ENCODE peak calls at places on chromosomes 1 and 21, in four cellular contexts. E, H, Q and Z are unnamed samples.

GRCh38 chr1:248821101-248821500 is 4.6 kb downstream of the SH3BP5L start:
- DNase-seq in E (peak), Q (no peak), H (peak), Z (no peak)

GRCh38 chr21:34580181-34580700 is 34.7 kb downstream of the RCAN1 start:
- DNase-seq in E (no peak), Q (no peak), H (no peak), Z (no peak)

GRCh38 chr1:92577251-92577895 is 90.6 kb upstream of the GFI1 start:
- DNase-seq in Q (no peak), E (no peak), H (no peak), Z (no peak)

GRCh38 chr1:162136760-162137537 is 67.5 kb downstream of the NOS1AP start:
- DNase-seq in E (peak), H (peak), Q (no peak), Z (no peak)

GRCh38 chr1:182484531-182485257 is 34.7 kb downstream of the RGSL1 start:
- DNase-seq in E (no peak), H (no peak), Q (peak), Z (peak)

GRCh38 chr1:51058863-51059262 is 43.2 kb upstream of the C1orf185 start:
- DNase-seq in Q (peak), H (peak), E (no peak), Z (no peak)

GRCh38 chr1:109892476-109893368 is 17.9 kb upstream of the CSF1 start:
- DNase-seq in H (no peak), Q (no peak), E (peak), Z (no peak)

GRCh38 chr21:32414579-32415358 is 2.3 kb downstream of the EVA1C start:
- DNase-seq in E (no peak), Q (peak), H (no peak), Z (no peak)

GRCh38 chr1:68984289-68984688 is 487.4 kb upstream of the DEPDC1 start:
- DNase-seq in H (no peak), Q (no peak), E (no peak), Z (no peak)

GRCh38 chr1:232634086-232634485 is 4.2 kb upstream of the SIPA1L2 start:
- DNase-seq in Q (no peak), H (no peak), E (no peak), Z (no peak)

GRCh38 chr1:87598429-87598828 is 269.7 kb downstream of the LMO4 start:
- DNase-seq in E (no peak), H (peak), Q (peak), Z (peak)
- TF ChIP-seq RNF2 in E (no peak), H (no peak), Q (no peak), Z (no peak)

DNA sequence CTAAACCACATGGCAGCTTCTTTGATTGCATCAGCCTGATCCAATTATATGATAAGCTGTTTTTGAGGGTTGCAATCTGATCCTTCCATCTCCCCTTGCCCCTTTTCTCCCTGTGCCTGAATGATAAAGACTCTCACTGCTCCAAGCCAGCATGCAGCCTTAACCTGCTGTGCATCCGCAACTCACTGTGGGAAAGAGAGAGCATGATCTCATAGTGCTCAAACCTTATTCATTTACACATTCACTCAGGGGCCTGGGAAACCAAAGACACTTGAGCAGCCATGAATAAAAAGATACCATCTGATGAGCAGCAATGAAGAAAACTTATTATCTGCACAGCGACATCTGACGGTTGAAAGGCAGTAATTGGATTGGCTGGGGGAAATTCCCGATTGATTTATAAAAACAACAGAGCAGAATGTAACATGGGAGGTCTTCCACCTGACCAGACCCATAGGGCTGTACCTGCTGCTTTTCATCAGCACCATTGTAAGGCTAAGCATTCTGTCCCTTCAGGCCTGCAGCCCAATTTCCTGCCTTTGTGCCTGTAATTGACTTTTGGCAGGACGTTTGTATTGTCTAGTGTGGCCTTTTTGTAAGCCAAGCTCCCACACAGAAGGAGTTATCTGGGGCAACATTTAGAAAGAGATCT is 62.5 kb downstream of the KIAA0040 start:
- DNase-seq in Q (no peak), E (no peak), H (no peak), Z (peak)
- TF ChIP-seq RNF2 in Q (no peak), E (no peak), H (no peak), Z (no peak)

DNA sequence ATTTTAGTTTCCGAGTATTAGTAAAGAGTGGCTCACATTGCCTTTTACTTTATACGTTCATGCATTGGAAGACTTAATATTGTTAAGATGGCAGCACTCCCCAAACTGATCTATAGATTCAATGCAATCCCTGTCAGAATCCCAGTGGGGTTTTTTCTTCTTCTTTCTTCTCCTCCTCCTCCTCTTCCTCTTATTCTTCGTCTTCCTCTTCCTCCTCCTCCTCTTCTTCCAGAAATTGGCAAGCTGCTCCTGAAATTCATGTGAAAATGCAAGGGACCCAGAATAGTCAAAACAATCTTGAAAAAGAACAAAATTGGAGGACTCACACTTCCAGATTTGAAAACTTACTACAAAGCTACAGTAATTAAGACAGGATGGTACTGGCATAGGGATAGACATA is 23.2 kb upstream of the MACF1 start:
- DNase-seq in E (no peak), Q (no peak), H (no peak), Z (no peak)
- TF ChIP-seq RNF2 in E (no peak), Q (no peak), H (no peak), Z (no peak)

GRCh38 chr1:85137660-85138059 is 63.2 kb downstream of the SYDE2 start:
- DNase-seq in H (peak), Q (no peak), E (peak), Z (no peak)
- TF ChIP-seq RNF2 in H (no peak), Q (no peak), E (no peak), Z (no peak)

GRCh38 chr1:94550800-94551241 is 9.3 kb upstream of the F3 start:
- DNase-seq in H (no peak), Q (no peak), E (no peak), Z (no peak)

GRCh38 chr1:94550396-94550795 is 8.8 kb upstream of the F3 start:
- DNase-seq in E (no peak), Q (no peak), H (no peak), Z (no peak)

GRCh38 chr1:94553323-94553730 is 11.8 kb upstream of the F3 start:
- DNase-seq in H (peak), Q (no peak), E (no peak), Z (no peak)

GRCh38 chr1:94551449-94551848 is 9.9 kb upstream of the F3 start:
- DNase-seq in E (no peak), Q (no peak), H (no peak), Z (no peak)

DNA sequence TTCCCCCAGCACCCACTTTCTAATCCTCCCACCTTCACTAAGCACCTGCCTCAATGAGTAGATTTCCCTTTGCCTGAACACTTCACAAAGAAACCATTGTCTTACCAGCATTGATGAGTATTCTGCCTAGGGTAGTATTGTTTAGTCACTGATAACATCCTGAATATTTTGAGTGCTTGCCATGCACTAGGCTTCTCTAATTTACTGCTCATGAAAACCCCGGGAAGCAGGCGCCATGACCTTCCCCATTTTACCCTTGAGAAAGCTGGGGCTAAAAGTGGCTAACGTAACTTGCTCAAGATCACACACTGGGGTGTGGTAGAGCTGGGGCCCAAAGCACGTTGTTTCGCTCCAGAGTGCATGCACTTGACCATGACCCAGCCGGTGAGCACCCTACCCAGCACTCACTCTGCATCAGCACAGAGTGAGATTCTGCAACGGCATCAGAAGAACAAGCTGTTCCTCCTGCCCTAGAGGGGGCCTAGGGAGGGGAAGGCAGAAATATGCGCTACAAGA is 10.6 kb upstream of the F3 start:
- DNase-seq in H (peak), Q (no peak), E (no peak), Z (no peak)
- TF ChIP-seq RNF2 in H (no peak), Q (no peak), E (no peak), Z (no peak)

GRCh38 chr1:206836111-206836510 is 29.3 kb upstream of the IL20 start:
- DNase-seq in H (no peak), Q (no peak), E (no peak), Z (no peak)

GRCh38 chr1:206842851-206843250 is 22.6 kb upstream of the IL20 start:
- DNase-seq in H (no peak), E (no peak), Q (no peak), Z (no peak)

GRCh38 chr1:206839006-206839560 is 26.3 kb upstream of the IL20 start:
- DNase-seq in H (no peak), Q (no peak), E (no peak), Z (no peak)

GRCh38 chr1:206841609-206842323 is 23.7 kb upstream of the IL20 start:
- DNase-seq in Q (no peak), H (no peak), E (no peak), Z (no peak)

GRCh38 chr1:206839857-206840256 is 25.6 kb upstream of the IL20 start:
- DNase-seq in H (no peak), E (no peak), Q (no peak), Z (no peak)
- TF ChIP-seq RNF2 in H (no peak), E (no peak), Q (no peak), Z (no peak)

DNA sequence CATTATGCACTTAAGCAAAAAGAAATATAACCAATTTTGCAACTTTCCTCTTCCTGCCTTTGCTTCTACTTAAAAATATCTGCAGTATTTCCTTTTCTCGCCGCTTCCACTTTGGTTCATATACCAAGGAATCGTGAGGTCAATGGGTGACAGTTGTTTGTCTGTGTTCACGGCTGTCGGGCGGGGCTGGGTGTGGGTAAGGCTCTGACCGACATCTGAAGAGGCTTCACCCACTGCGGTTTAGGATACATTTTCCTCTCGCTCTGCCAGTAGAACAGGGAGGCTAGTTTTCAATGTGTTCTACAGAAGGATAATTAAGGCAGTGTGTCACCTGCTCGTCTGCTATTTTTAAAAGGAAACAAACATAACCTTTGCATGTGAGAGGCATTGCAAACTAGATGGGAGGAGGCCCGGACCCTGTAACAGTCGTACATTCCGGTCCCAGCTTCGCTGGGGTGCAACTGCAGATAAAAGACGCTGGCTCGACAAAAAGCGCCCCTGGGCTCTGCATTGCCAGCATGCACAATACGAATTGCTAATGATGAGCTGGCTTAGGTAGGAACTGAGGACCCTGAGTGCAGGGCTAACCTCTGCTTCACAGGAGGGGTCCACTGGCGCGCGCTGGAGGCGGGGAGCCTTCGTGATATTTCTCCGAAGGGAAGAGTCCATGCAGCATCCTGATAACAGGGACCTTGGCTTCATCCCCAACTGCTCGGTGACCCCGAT is 8.5 kb upstream of the ERG start:
- DNase-seq in Q (no peak), E (no peak), H (no peak), Z (no peak)
- TF ChIP-seq RNF2 in Q (no peak), E (no peak), H (no peak), Z (no peak)